ENCODE peak calls at places on chromosomes 6 and 20, in nine cellular contexts. One of them, this sample, is unnamed.

GRCh38 chr6:127971945-127972391 is 71.1 kb upstream of the THEMIS start:
- DNase-seq in activated CD4-positive, alpha-beta T cell treated with anti-CD3 and anti-CD28 coated beads, Interleukin-2, amount 50 U/mL, for 24 hours: peak
- DNase-seq in nucleus accumbens: no peak
- DNase-seq in HCEC 1CT: peak
- DNase-seq in thyroid gland: no peak
- DNase-seq in activated T-cell treated with anti-CD3 and anti-CD28 coated beads for 1 hour: peak
- DNase-seq in effector CD8-positive, alpha-beta T cell: peak
- DNase-seq in DMS153: no peak
- DNase-seq in effector memory CD8-positive, alpha-beta T cell: peak
- DNase-seq in this sample: no peak

GRCh38 chr6:170230520-170231390 is 60.1 kb downstream of the DLL1 start:
- DNase-seq in activated CD4-positive, alpha-beta T cell treated with anti-CD3 and anti-CD28 coated beads, Interleukin-2, amount 50 U/mL, for 24 hours: no peak
- DNase-seq in nucleus accumbens: no peak
- DNase-seq in HCEC 1CT: no peak
- DNase-seq in thyroid gland: no peak
- DNase-seq in activated T-cell treated with anti-CD3 and anti-CD28 coated beads for 1 hour: no peak
- DNase-seq in effector CD8-positive, alpha-beta T cell: no peak
- DNase-seq in DMS153: peak
- DNase-seq in effector memory CD8-positive, alpha-beta T cell: no peak
- DNase-seq in this sample: no peak

GRCh38 chr6:4664117-4664626 is 112.0 kb upstream of the CDYL start:
- DNase-seq in activated CD4-positive, alpha-beta T cell treated with anti-CD3 and anti-CD28 coated beads, Interleukin-2, amount 50 U/mL, for 24 hours: no peak
- DNase-seq in nucleus accumbens: peak
- DNase-seq in HCEC 1CT: peak
- DNase-seq in thyroid gland: peak
- DNase-seq in activated T-cell treated with anti-CD3 and anti-CD28 coated beads for 1 hour: no peak
- DNase-seq in effector CD8-positive, alpha-beta T cell: no peak
- DNase-seq in DMS153: no peak
- DNase-seq in effector memory CD8-positive, alpha-beta T cell: no peak
- DNase-seq in this sample: no peak

GRCh38 chr6:30156262-30156599 is 4.8 kb downstream of the TRIM10 start:
- DNase-seq in activated CD4-positive, alpha-beta T cell treated with anti-CD3 and anti-CD28 coated beads, Interleukin-2, amount 50 U/mL, for 24 hours: no peak
- DNase-seq in nucleus accumbens: no peak
- DNase-seq in HCEC 1CT: peak
- DNase-seq in thyroid gland: peak
- DNase-seq in activated T-cell treated with anti-CD3 and anti-CD28 coated beads for 1 hour: no peak
- DNase-seq in effector CD8-positive, alpha-beta T cell: no peak
- DNase-seq in DMS153: no peak
- DNase-seq in effector memory CD8-positive, alpha-beta T cell: no peak
- DNase-seq in this sample: no peak

GRCh38 chr6:76697585-76697984 is 625.1 kb upstream of the IMPG1 start:
- DNase-seq in activated CD4-positive, alpha-beta T cell treated with anti-CD3 and anti-CD28 coated beads, Interleukin-2, amount 50 U/mL, for 24 hours: no peak
- DNase-seq in nucleus accumbens: no peak
- DNase-seq in HCEC 1CT: peak
- DNase-seq in thyroid gland: no peak
- DNase-seq in activated T-cell treated with anti-CD3 and anti-CD28 coated beads for 1 hour: no peak
- DNase-seq in effector CD8-positive, alpha-beta T cell: no peak
- DNase-seq in DMS153: no peak
- DNase-seq in effector memory CD8-positive, alpha-beta T cell: no peak
- DNase-seq in this sample: no peak

GRCh38 chr6:38933426-38933825 is 115.2 kb upstream of the GLP1R start:
- DNase-seq in activated CD4-positive, alpha-beta T cell treated with anti-CD3 and anti-CD28 coated beads, Interleukin-2, amount 50 U/mL, for 24 hours: no peak
- DNase-seq in nucleus accumbens: no peak
- DNase-seq in HCEC 1CT: no peak
- DNase-seq in thyroid gland: no peak
- DNase-seq in activated T-cell treated with anti-CD3 and anti-CD28 coated beads for 1 hour: no peak
- DNase-seq in effector CD8-positive, alpha-beta T cell: no peak
- DNase-seq in DMS153: peak
- DNase-seq in effector memory CD8-positive, alpha-beta T cell: no peak
- DNase-seq in this sample: no peak

GRCh38 chr6:149014631-149015171 is 267.9 kb downstream of the UST start:
- DNase-seq in activated CD4-positive, alpha-beta T cell treated with anti-CD3 and anti-CD28 coated beads, Interleukin-2, amount 50 U/mL, for 24 hours: no peak
- DNase-seq in nucleus accumbens: no peak
- DNase-seq in HCEC 1CT: peak
- DNase-seq in thyroid gland: no peak
- DNase-seq in activated T-cell treated with anti-CD3 and anti-CD28 coated beads for 1 hour: no peak
- DNase-seq in effector CD8-positive, alpha-beta T cell: no peak
- DNase-seq in DMS153: no peak
- DNase-seq in effector memory CD8-positive, alpha-beta T cell: no peak
- DNase-seq in this sample: no peak

GRCh38 chr20:12966468-12967085 is 42.2 kb upstream of the SPTLC3 start:
- DNase-seq in activated CD4-positive, alpha-beta T cell treated with anti-CD3 and anti-CD28 coated beads, Interleukin-2, amount 50 U/mL, for 24 hours: no peak
- DNase-seq in nucleus accumbens: no peak
- DNase-seq in HCEC 1CT: peak
- DNase-seq in thyroid gland: no peak
- DNase-seq in activated T-cell treated with anti-CD3 and anti-CD28 coated beads for 1 hour: no peak
- DNase-seq in effector CD8-positive, alpha-beta T cell: no peak
- DNase-seq in DMS153: no peak
- DNase-seq in effector memory CD8-positive, alpha-beta T cell: no peak
- DNase-seq in this sample: no peak

GRCh38 chr20:50151034-50151743 is 2.3 kb downstream of the PEDS1 start:
- DNase-seq in activated CD4-positive, alpha-beta T cell treated with anti-CD3 and anti-CD28 coated beads, Interleukin-2, amount 50 U/mL, for 24 hours: no peak
- DNase-seq in nucleus accumbens: no peak
- DNase-seq in HCEC 1CT: no peak
- DNase-seq in thyroid gland: peak
- DNase-seq in activated T-cell treated with anti-CD3 and anti-CD28 coated beads for 1 hour: no peak
- DNase-seq in effector CD8-positive, alpha-beta T cell: no peak
- DNase-seq in DMS153: peak
- DNase-seq in effector memory CD8-positive, alpha-beta T cell: no peak
- DNase-seq in this sample: no peak

GRCh38 chr6:20542927-20543602 is 8.8 kb downstream of the CDKAL1 start:
- DNase-seq in activated CD4-positive, alpha-beta T cell treated with anti-CD3 and anti-CD28 coated beads, Interleukin-2, amount 50 U/mL, for 24 hours: no peak
- DNase-seq in nucleus accumbens: no peak
- DNase-seq in HCEC 1CT: peak
- DNase-seq in thyroid gland: no peak
- DNase-seq in activated T-cell treated with anti-CD3 and anti-CD28 coated beads for 1 hour: no peak
- DNase-seq in effector CD8-positive, alpha-beta T cell: no peak
- DNase-seq in DMS153: peak
- DNase-seq in effector memory CD8-positive, alpha-beta T cell: no peak
- DNase-seq in this sample: no peak

GRCh38 chr6:365835-366234 is 25.7 kb upstream of the IRF4 start:
- DNase-seq in activated CD4-positive, alpha-beta T cell treated with anti-CD3 and anti-CD28 coated beads, Interleukin-2, amount 50 U/mL, for 24 hours: no peak
- DNase-seq in nucleus accumbens: no peak
- DNase-seq in HCEC 1CT: no peak
- DNase-seq in thyroid gland: no peak
- DNase-seq in activated T-cell treated with anti-CD3 and anti-CD28 coated beads for 1 hour: no peak
- DNase-seq in effector CD8-positive, alpha-beta T cell: no peak
- DNase-seq in DMS153: no peak
- DNase-seq in effector memory CD8-positive, alpha-beta T cell: no peak
- DNase-seq in this sample: no peak

GRCh38 chr20:34907616-34908469 is 31.4 kb downstream of the ACSS2 start:
- DNase-seq in activated CD4-positive, alpha-beta T cell treated with anti-CD3 and anti-CD28 coated beads, Interleukin-2, amount 50 U/mL, for 24 hours: no peak
- DNase-seq in nucleus accumbens: no peak
- DNase-seq in HCEC 1CT: peak
- DNase-seq in thyroid gland: peak
- DNase-seq in activated T-cell treated with anti-CD3 and anti-CD28 coated beads for 1 hour: no peak
- DNase-seq in effector CD8-positive, alpha-beta T cell: no peak
- DNase-seq in DMS153: peak
- DNase-seq in effector memory CD8-positive, alpha-beta T cell: no peak
- DNase-seq in this sample: no peak

GRCh38 chr20:24587384-24588046 is 118.1 kb downstream of the SYNDIG1 start:
- DNase-seq in activated CD4-positive, alpha-beta T cell treated with anti-CD3 and anti-CD28 coated beads, Interleukin-2, amount 50 U/mL, for 24 hours: no peak
- DNase-seq in nucleus accumbens: peak
- DNase-seq in HCEC 1CT: no peak
- DNase-seq in thyroid gland: no peak
- DNase-seq in activated T-cell treated with anti-CD3 and anti-CD28 coated beads for 1 hour: no peak
- DNase-seq in effector CD8-positive, alpha-beta T cell: no peak
- DNase-seq in DMS153: no peak
- DNase-seq in effector memory CD8-positive, alpha-beta T cell: no peak
- DNase-seq in this sample: no peak

GRCh38 chr6:170553686-170554085 is 483 bp upstream of the TBP start:
- DNase-seq in activated CD4-positive, alpha-beta T cell treated with anti-CD3 and anti-CD28 coated beads, Interleukin-2, amount 50 U/mL, for 24 hours: no peak
- DNase-seq in nucleus accumbens: peak
- DNase-seq in HCEC 1CT: peak
- DNase-seq in thyroid gland: no peak
- DNase-seq in activated T-cell treated with anti-CD3 and anti-CD28 coated beads for 1 hour: peak
- DNase-seq in effector CD8-positive, alpha-beta T cell: peak
- DNase-seq in DMS153: no peak
- DNase-seq in effector memory CD8-positive, alpha-beta T cell: no peak
- DNase-seq in this sample: no peak